ENCODE peak calls at places on chromosomes 4 and X, in nine cellular contexts. F is HTR-8/SVneo; P is thoracic aorta; Z is GM20000; L is substantia nigra; M is RPMI8226; V is anterior cingulate cortex; U is colonic mucosa; Q is naive thymus-derived CD8-positive, alpha-beta T cell. Y is an unnamed sample.
A peak's percentile ranks its signal among the peaks of the same experiment; 100 is the strongest.

GRCh38 chr4:98653006-98653405 is 5.4 kb downstream of the TSPAN5 start:
- DNase-seq in F (no peak), P (no peak), Z (no peak), L (no peak), M (no peak), V (no peak), U (no peak), Q (no peak), Y (no peak)

GRCh38 chr4:54716478-54717065 is 58.8 kb downstream of the KIT start:
- DNase-seq in F (no peak), P (no peak), Z (no peak), L (no peak), M (no peak), V (no peak), U (no peak), Q (no peak), Y (no peak)

GRCh38 chrX:22486326-22486725 is 213.6 kb downstream of the CBLL2 start:
- DNase-seq in F (no peak), P (no peak), Z (no peak), L (no peak), M (no peak), V (no peak), U (no peak), Q (no peak), Y (no peak)

GRCh38 chr4:186190456-186191265 is 706 bp upstream of the CYP4V2 start:
- DNase-seq in F (peak; percentile 42), P (no peak), Z (peak; percentile 66), L (peak; percentile 75), M (peak; percentile 55), V (no peak), U (peak; percentile 53), Q (peak; percentile 46), Y (peak; percentile 52)

GRCh38 chr4:177696438-177696966 is 254.3 kb upstream of the AGA start:
- DNase-seq in F (no peak), P (no peak), Z (no peak), L (no peak), M (no peak), V (no peak), U (no peak), Q (no peak), Y (no peak)

GRCh38 chr4:99473131-99473530 is 37.7 kb upstream of the C4orf17 start:
- DNase-seq in F (no peak), P (no peak), Z (no peak), L (no peak), M (no peak), V (no peak), U (no peak), Q (no peak), Y (no peak)

GRCh38 chrX:108022491-108023089 is 22.3 kb upstream of the VSIG1 start:
- DNase-seq in F (no peak), P (no peak), Z (no peak), L (no peak), M (no peak), V (no peak), U (no peak), Q (no peak), Y (no peak)

GRCh38 chrX:34909151-34909550 is 33.4 kb upstream of the FAM47B start:
- DNase-seq in F (no peak), P (no peak), Z (no peak), L (no peak), M (no peak), V (no peak), U (no peak), Q (no peak), Y (no peak)

GRCh38 chr4:1395941-1396805 is 10.1 kb downstream of the NKX1-1 start:
- DNase-seq in F (no peak), P (no peak), Z (no peak), L (no peak), M (no peak), V (no peak), U (no peak), Q (no peak), Y (peak; percentile 1)

GRCh38 chrX:104254442-104255115 is at the start of gene ESX1:
- DNase-seq in F (no peak), P (no peak), Z (no peak), L (no peak), M (no peak), V (no peak), U (no peak), Q (no peak), Y (no peak)

Y was measured in left colon.